ENCODE peak calls at places on chromosomes 13 and 19, in ten cellular contexts. S, R, P, Q, Z, J, H, A, K and I are unnamed samples.

GRCh38 chr19:48213959-48214358 is 41.8 kb downstream of the CARD8 start:
- DNase-seq in Z (no peak), R (no peak), S (no peak), P (no peak), Q (no peak), K (no peak), H (no peak), J (no peak), A (no peak), I (no peak)

GRCh38 chr19:51101171-51101865 is 6.9 kb downstream of the CTU1 start:
- DNase-seq in Z (no peak), A (no peak), S (no peak), H (no peak), Q (peak; percentile 20), P (no peak), J (no peak), R (no peak), K (no peak), I (no peak)

GRCh38 chr19:30719189-30719990 is 347.2 kb downstream of the ZNF536 start:
- DNase-seq in A (peak; percentile 83), R (peak; percentile 35), P (peak; percentile 73), H (no peak), S (peak; percentile 60), K (peak; percentile 32), Q (peak; percentile 12), J (no peak), Z (peak; percentile 79), I (no peak)

GRCh38 chr13:20188649-20189553 is 3.8 kb downstream of the GJB2 start:
- DNase-seq in K (no peak), Q (no peak), J (no peak), R (no peak), Z (no peak), A (no peak), S (peak; percentile 38), P (peak; percentile 82), H (no peak), I (no peak)

GRCh38 chr19:664913-665443 is 2.0 kb upstream of the RNF126 start:
- DNase-seq in P (peak; percentile 98), A (peak; percentile 77), K (peak; percentile 96), Z (peak; percentile 81), J (peak; percentile 83), R (peak; percentile 78), S (peak; percentile 84), Q (peak; percentile 54), H (peak; percentile 72), I (peak; percentile 34)

GRCh38 chr19:55526216-55527196 is 10.4 kb downstream of the SBK2 start:
- DNase-seq in Z (peak; percentile 63), R (no peak), J (no peak), S (peak; percentile 80), A (peak; percentile 21), K (no peak), H (no peak), Q (peak; percentile 57), P (peak; percentile 89), I (no peak)

GRCh38 chr19:49489601-49490167 is 2.3 kb downstream of the RPL13A start:
- DNase-seq in A (no peak), Q (no peak), H (no peak), P (no peak), J (no peak), R (no peak), Z (no peak), K (no peak), S (no peak), I (no peak)

GRCh38 chr13:94249512-94249911 is 230.0 kb downstream of the DCT start:
- DNase-seq in R (no peak), J (no peak), S (no peak), H (no peak), Q (peak; percentile 75), K (no peak), A (no peak), P (peak; percentile 56), Z (no peak), I (no peak)

GRCh38 chr19:30691767-30692516 is 319.8 kb downstream of the ZNF536 start:
- DNase-seq in H (no peak), S (no peak), R (no peak), P (no peak), A (no peak), K (no peak), Q (peak; percentile 4), Z (no peak), J (no peak), I (no peak)

GRCh38 chr13:99125335-99125915 is 75.2 kb upstream of the UBAC2 start:
- DNase-seq in H (no peak), R (no peak), J (no peak), Z (no peak), Q (no peak), A (no peak), P (no peak), K (no peak), S (no peak), I (no peak)

GRCh38 chr13:106472621-106473020 is 62.8 kb downstream of the EFNB2 start:
- DNase-seq in Z (no peak), S (no peak), R (no peak), P (no peak), A (no peak), Q (no peak), J (no peak), K (no peak), H (no peak), I (no peak)

GRCh38 chr13:74794582-74794981 is 660.4 kb upstream of the KLF12 start:
- DNase-seq in R (no peak), Z (no peak), A (no peak), J (no peak), K (no peak), Q (no peak), P (no peak), H (no peak), S (no peak), I (no peak)

GRCh38 chr13:111937763-111938375 is 129.1 kb upstream of the SOX1 start:
- DNase-seq in P (peak; percentile 38), Z (no peak), A (no peak), J (no peak), R (no peak), K (no peak), S (no peak), H (no peak), Q (no peak), I (no peak)

GRCh38 chr13:64457976-64458375 is 2772.2 kb downstream of the PCDH9 start:
- DNase-seq in S (no peak), R (no peak), H (no peak), K (no peak), A (no peak), Q (peak; percentile 33), Z (no peak), P (no peak), J (no peak), I (no peak)

GRCh38 chr19:51621178-51621577 is 9.0 kb downstream of the SIGLEC5 start:
- DNase-seq in S (no peak), Q (no peak), Z (no peak), R (no peak), K (no peak), A (no peak), H (no peak), P (no peak), J (no peak), I (peak; percentile 65)

GRCh38 chr19:41541990-41542584 is 33.9 kb upstream of the CEACAM21 start:
- DNase-seq in Z (peak; percentile 47), K (peak; percentile 71), J (peak; percentile 59), Q (no peak), S (peak; percentile 74), A (peak; percentile 29), R (no peak), H (peak; percentile 74), P (peak; percentile 88), I (no peak)

GRCh38 chr13:29935309-29935981 is 85.0 kb upstream of the UBL3 start:
- DNase-seq in K (no peak), J (no peak), H (peak; percentile 21), Z (peak; percentile 30), A (no peak), P (no peak), S (peak; percentile 51), Q (no peak), R (no peak), I (peak; percentile 69)

GRCh38 chr19:54462713-54463530 is 656 bp downstream of the LENG9 start:
- DNase-seq in H (peak; percentile 72), A (peak; percentile 50), Q (peak; percentile 65), R (no peak), J (no peak), Z (peak; percentile 85), S (peak; percentile 80), K (peak; percentile 61), P (peak; percentile 91), I (no peak)
- TF ChIP-seq CTCF in H (no peak), A (no peak), Q (no peak), R (no peak), J (no peak), Z (peak; percentile 12), S (peak; percentile 29), K (no peak), P (peak; percentile 67), I (peak; percentile 12)

GRCh38 chr19:3849092-3849491 is 19.7 kb downstream of the ZFR2 start:
- DNase-seq in S (peak; percentile 22), A (peak; percentile 11), P (peak; percentile 88), J (no peak), H (peak; percentile 25), Z (no peak), K (peak; percentile 61), R (no peak), Q (no peak), I (no peak)
- TF ChIP-seq CTCF in S (peak; percentile 19), A (no peak), P (peak; percentile 78), J (no peak), H (peak; percentile 20), Z (peak; percentile 30), K (peak; percentile 18), R (no peak), Q (peak; percentile 5), I (peak; percentile 71)

GRCh38 chr19:35236638-35237400 is 8.3 kb upstream of the FAM187B start:
- DNase-seq in P (no peak), A (no peak), J (no peak), H (peak; percentile 7), R (no peak), Z (no peak), K (no peak), Q (no peak), S (peak; percentile 28), I (no peak)
- TF ChIP-seq CTCF in P (peak; percentile 51), A (no peak), J (no peak), H (no peak), R (no peak), Z (peak; percentile 9), K (no peak), Q (no peak), S (no peak), I (peak; percentile 39)

GRCh38 chr13:91311491-91311890 is 36.0 kb upstream of the MIR17HG start:
- DNase-seq in J (no peak), K (no peak), Z (no peak), A (no peak), S (no peak), R (no peak), P (no peak), Q (no peak), H (no peak), I (no peak)

GRCh38 chr13:91305652-91306051 is 41.8 kb upstream of the MIR17HG start:
- DNase-seq in H (no peak), P (no peak), Z (no peak), A (no peak), K (no peak), Q (no peak), R (no peak), S (no peak), J (no peak), I (no peak)

GRCh38 chr13:91304740-91305139 is 42.7 kb upstream of the MIR17HG start:
- DNase-seq in H (no peak), P (no peak), K (no peak), Z (no peak), S (no peak), R (no peak), A (no peak), J (no peak), Q (no peak), I (no peak)

GRCh38 chr13:91307887-91308286 is 39.6 kb upstream of the MIR17HG start:
- DNase-seq in J (no peak), Q (no peak), A (no peak), Z (no peak), K (no peak), P (no peak), H (no peak), S (no peak), R (no peak), I (no peak)

GRCh38 chr13:91308299-91308698 is 39.2 kb upstream of the MIR17HG start:
- DNase-seq in S (no peak), A (no peak), Z (no peak), K (no peak), J (no peak), Q (no peak), P (no peak), H (no peak), R (no peak), I (no peak)
- TF ChIP-seq CTCF in S (no peak), A (no peak), Z (no peak), K (no peak), J (no peak), Q (no peak), P (peak; percentile 65), H (no peak), R (no peak), I (peak; percentile 53)